ENCODE peak calls at places on chromosomes 5 and 9, in six cellular contexts. L is HCT116, E is SK-N-SH, P is K562, X is Panc1, Z is HepG2. K is an unnamed sample.

GRCh38 chr5:179181988-179182387 is 121.8 kb downstream of the ZNF354C start:
- DNase-seq in L (no peak), E (no peak), P (no peak), X (no peak), Z (no peak), K (no peak)

GRCh38 chr9:108654566-108654965 is 201.2 kb downstream of the ACTL7B start:
- DNase-seq in L (no peak), E (no peak), P (no peak), X (no peak), Z (no peak), K (peak; percentile 47)

GRCh38 chr5:145204741-145205140 is 630.4 kb downstream of the PRELID2 start:
- DNase-seq in L (no peak), E (no peak), P (no peak), X (no peak), Z (no peak), K (no peak)

GRCh38 chr9:18665947-18666346 is 192.0 kb downstream of the ADAMTSL1 start:
- DNase-seq in L (no peak), E (no peak), P (no peak), X (no peak), Z (no peak), K (no peak)

GRCh38 chr9:95845751-95846150 is 29.7 kb upstream of the ERCC6L2 start:
- DNase-seq in L (no peak), E (no peak), P (no peak), X (no peak), Z (no peak), K (no peak)

GRCh38 chr5:132458651-132459030 is 31.9 kb downstream of the IRF1 start:
- DNase-seq in L (no peak), E (no peak), P (no peak), X (no peak), Z (no peak), K (no peak)

GRCh38 chr9:99414321-99414720 is 192.2 kb downstream of the SEC61B start:
- DNase-seq in L (no peak), E (no peak), P (no peak), X (no peak), Z (no peak), K (no peak)

GRCh38 chr9:4262735-4263141 is 37.1 kb downstream of the GLIS3 start:
- DNase-seq in L (peak; percentile 81), E (no peak), P (no peak), X (peak; percentile 51), Z (peak; percentile 76), K (no peak)

GRCh38 chr5:138789771-138790242 is 36.6 kb downstream of the CTNNA1 start:
- DNase-seq in L (peak; percentile 37), E (peak; percentile 52), P (peak; percentile 39), X (peak; percentile 17), Z (peak; percentile 52), K (no peak)

GRCh38 chr5:886051-886450 is 6.5 kb downstream of the BRD9 start:
- DNase-seq in L (no peak), E (no peak), P (no peak), X (no peak), Z (no peak), K (no peak)

GRCh38 chr5:154587123-154587725 is 109.2 kb upstream of the HAND1 start:
- DNase-seq in L (no peak), E (no peak), P (no peak), X (no peak), Z (peak; percentile 53), K (no peak)

GRCh38 chr5:147190236-147190815 is 44.5 kb upstream of the STK32A start:
- DNase-seq in L (no peak), E (no peak), P (no peak), X (no peak), Z (no peak), K (no peak)

GRCh38 chr9:135565141-135565628 is 3.6 kb downstream of the PAEP start:
- DNase-seq in L (no peak), E (no peak), P (peak; percentile 48), X (no peak), Z (no peak), K (no peak)

GRCh38 chr9:125472926-125473701 is 211.5 kb downstream of the GAPVD1 start:
- DNase-seq in L (no peak), E (peak; percentile 75), P (peak; percentile 66), X (no peak), Z (peak; percentile 76), K (no peak)

GRCh38 chr9:15352301-15352700 is 45.3 kb upstream of the TTC39B start:
- DNase-seq in L (no peak), E (no peak), P (no peak), X (no peak), Z (peak; percentile 47), K (no peak)

GRCh38 chr5:154972476-154973080 is 31.7 kb downstream of the MRPL22 start:
- DNase-seq in L (peak; percentile 35), E (peak; percentile 49), P (peak; percentile 24), X (peak; percentile 15), Z (peak; percentile 35), K (no peak)

GRCh38 chr9:125750656-125751035 is 3.5 kb downstream of the PBX3 start:
- DNase-seq in L (no peak), E (peak; percentile 50), P (no peak), X (no peak), Z (no peak), K (no peak)

GRCh38 chr5:126816649-126817048 is 39.7 kb downstream of the LMNB1 start:
- DNase-seq in L (no peak), E (no peak), P (no peak), X (no peak), Z (no peak), K (no peak)

GRCh38 chr9:136007906-136008692 is 46.9 kb upstream of the UBAC1 start:
- DNase-seq in L (peak; percentile 16), E (no peak), P (no peak), X (peak; percentile 17), Z (peak; percentile 83), K (no peak)

GRCh38 chr9:81585191-81585763 is 104.1 kb downstream of the TLE1 start:
- DNase-seq in L (no peak), E (no peak), P (no peak), X (no peak), Z (no peak), K (no peak)

GRCh38 chr9:18142964-18143363 is 331.0 kb upstream of the ADAMTSL1 start:
- DNase-seq in L (no peak), E (no peak), P (no peak), X (no peak), Z (no peak), K (no peak)

GRCh38 chr5:72210913-72211670 is 103.8 kb downstream of the MAP1B start:
- DNase-seq in L (no peak), E (no peak), P (no peak), X (no peak), Z (peak; percentile 44), K (no peak)

GRCh38 chr5:172160506-172160905 is 27.5 kb downstream of the STK10 start:
- DNase-seq in L (no peak), E (no peak), P (no peak), X (no peak), Z (no peak), K (no peak)

GRCh38 chr5:142614054-142614453 is 71.8 kb downstream of the FGF1 start:
- DNase-seq in L (no peak), E (no peak), P (no peak), X (no peak), Z (no peak), K (no peak)

GRCh38 chr5:60503771-60504170 is 196.2 kb downstream of the DEPDC1B start:
- DNase-seq in L (no peak), E (no peak), P (no peak), X (no peak), Z (no peak), K (no peak)

GRCh38 chr5:103389846-103390245 is 131.3 kb downstream of the MACIR start:
- DNase-seq in L (no peak), E (no peak), P (no peak), X (no peak), Z (no peak), K (no peak)

GRCh38 chr5:103391659-103392058 is 133.1 kb downstream of the MACIR start:
- DNase-seq in L (no peak), E (no peak), P (no peak), X (no peak), Z (no peak), K (no peak)

GRCh38 chr5:103394676-103395075 is 136.1 kb downstream of the MACIR start:
- DNase-seq in L (no peak), E (no peak), P (no peak), X (no peak), Z (no peak), K (no peak)

GRCh38 chr5:103389362-103389761 is 130.8 kb downstream of the MACIR start:
- DNase-seq in L (no peak), E (no peak), P (no peak), X (no peak), Z (no peak), K (no peak)

GRCh38 chr5:103393131-103393754 is 134.7 kb downstream of the MACIR start:
- DNase-seq in L (no peak), E (no peak), P (no peak), X (no peak), Z (no peak), K (no peak)
- TF ChIP-seq REST in L (no peak), E (no peak), P (no peak), X (no peak), Z (no peak), K (no peak)

DNA sequence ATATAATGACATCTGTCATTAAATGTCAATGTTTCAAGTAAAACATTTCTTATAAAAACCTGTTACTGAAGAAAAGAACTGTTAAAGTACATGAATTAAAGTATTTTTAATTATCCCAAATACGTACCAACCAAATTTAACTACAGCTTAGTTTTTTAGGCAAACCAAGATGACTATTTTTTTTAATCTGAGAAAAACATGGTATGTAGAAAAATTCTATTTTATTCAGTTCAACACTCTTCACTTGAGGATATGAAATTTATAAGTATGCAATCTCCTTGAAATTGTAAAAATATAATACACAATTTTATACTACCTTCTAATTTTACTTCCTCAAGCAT is 75.3 kb upstream of the IFNE start:
- DNase-seq in L (no peak), E (no peak), P (no peak), X (no peak), Z (no peak), K (no peak)
- H3K27me3 ChIP-seq in L (no peaks in the 10 kb centered on the region), E (peaks cover 54% of the 10 kb centered on the region), P (no peaks in the 10 kb centered on the region), X (no peaks in the 10 kb centered on the region), Z (no peaks in the 10 kb centered on the region), K (no peaks in the 10 kb centered on the region)

DNA sequence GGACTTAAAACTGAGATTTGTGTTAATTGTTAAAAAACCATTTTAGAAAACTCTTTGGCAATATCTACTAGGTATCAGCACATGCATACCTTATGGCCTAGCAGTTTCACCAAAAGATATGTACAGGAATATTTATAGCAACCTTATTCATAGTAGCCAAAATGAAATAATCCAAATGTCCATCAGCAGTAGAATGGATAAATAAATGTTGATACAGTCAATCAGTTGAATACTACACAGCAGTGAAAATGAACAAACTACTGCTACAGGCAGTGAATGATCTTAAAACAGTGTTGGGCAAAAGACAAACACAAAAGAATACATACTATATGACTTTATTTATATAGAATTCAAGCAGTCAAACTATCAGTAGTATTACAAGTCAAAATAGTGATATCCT is 16.4 kb downstream of the RFESD start:
- DNase-seq in L (no peak), E (no peak), P (no peak), X (no peak), Z (no peak), K (no peak)
- TF ChIP-seq REST in L (no peak), E (no peak), P (no peak), X (no peak), Z (no peak), K (no peak)

DNA sequence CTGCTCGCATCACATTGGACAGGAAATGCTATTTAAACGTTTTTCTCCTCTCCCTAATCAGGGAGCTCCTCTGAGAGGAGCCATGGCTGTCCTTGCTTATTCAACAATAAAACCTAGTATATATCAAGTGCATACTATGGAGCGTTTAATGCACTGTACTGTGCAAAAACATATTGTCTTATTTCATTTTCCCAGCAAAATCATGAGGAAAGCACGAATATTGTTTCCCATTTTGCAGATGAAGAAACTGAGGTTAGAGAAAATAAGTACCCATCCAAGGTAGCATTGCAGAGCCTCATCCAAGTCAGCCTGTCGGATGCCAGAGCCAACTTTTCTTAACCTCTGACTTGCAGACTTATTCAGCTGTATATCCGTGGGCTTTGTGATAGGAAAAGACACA is 7.6 kb upstream of the EBF1 start:
- DNase-seq in L (no peak), E (no peak), P (no peak), X (no peak), Z (no peak), K (no peak)
- H3K27me3 ChIP-seq in L (peaks cover 55% of the 10 kb centered on the region), E (peaks cover 4% of the 10 kb centered on the region), P (peaks cover 21% of the 10 kb centered on the region), X (peaks cover 39% of the 10 kb centered on the region), Z (peaks cover 1% of the 10 kb centered on the region), K (peaks cover 32% of the 10 kb centered on the region)